ENCODE peak calls at places on chromosomes 1 and 21, in seven cellular contexts. One of them, this sample, is unnamed.

GRCh38 chr1:2971609-2972008 is 49.7 kb upstream of the ACTRT2 start:
- DNase-seq in fibroblast of gingiva: no peak
- DNase-seq in iPS DF 19.7: no peak
- DNase-seq in anterior cingulate cortex: no peak
- DNase-seq in effector memory CD8-positive, alpha-beta T cell: no peak
- DNase-seq in stromal cell of bone marrow: no peak
- DNase-seq in pancreas: no peak
- DNase-seq in this sample: no peak

GRCh38 chr1:32817815-32818786 is 648 bp downstream of the S100PBP start:
- DNase-seq in fibroblast of gingiva: peak; percentile 67
- DNase-seq in iPS DF 19.7: peak; percentile 45
- DNase-seq in stromal cell of bone marrow: peak; percentile 20
- DNase-seq in pancreas: peak; percentile 79
- DNase-seq in anterior cingulate cortex: peak; percentile 40
- DNase-seq in effector memory CD8-positive, alpha-beta T cell: peak; percentile 23
- DNase-seq in this sample: peak; percentile 82

GRCh38 chr21:45539046-45539795 is 3.0 kb downstream of the SLC19A1 start:
- DNase-seq in pancreas: peak; percentile 20
- DNase-seq in anterior cingulate cortex: no peak
- DNase-seq in stromal cell of bone marrow: no peak
- DNase-seq in iPS DF 19.7: no peak
- DNase-seq in fibroblast of gingiva: no peak
- DNase-seq in effector memory CD8-positive, alpha-beta T cell: no peak
- DNase-seq in this sample: no peak

GRCh38 chr1:183600136-183600535 is 9.9 kb upstream of the NCF2 start:
- DNase-seq in stromal cell of bone marrow: peak; percentile 98
- DNase-seq in iPS DF 19.7: no peak
- DNase-seq in pancreas: no peak
- DNase-seq in anterior cingulate cortex: no peak
- DNase-seq in effector memory CD8-positive, alpha-beta T cell: no peak
- DNase-seq in fibroblast of gingiva: peak; percentile 90
- DNase-seq in this sample: no peak

GRCh38 chr21:29625990-29626389 is 313.8 kb downstream of the GRIK1 start:
- DNase-seq in iPS DF 19.7: no peak
- DNase-seq in anterior cingulate cortex: no peak
- DNase-seq in fibroblast of gingiva: no peak
- DNase-seq in effector memory CD8-positive, alpha-beta T cell: no peak
- DNase-seq in pancreas: no peak
- DNase-seq in stromal cell of bone marrow: no peak
- DNase-seq in this sample: no peak

GRCh38 chr1:152160553-152160952 is 1.5 kb upstream of the RPTN start:
- DNase-seq in iPS DF 19.7: no peak
- DNase-seq in stromal cell of bone marrow: no peak
- DNase-seq in effector memory CD8-positive, alpha-beta T cell: no peak
- DNase-seq in anterior cingulate cortex: no peak
- DNase-seq in fibroblast of gingiva: no peak
- DNase-seq in pancreas: no peak
- DNase-seq in this sample: no peak

GRCh38 chr1:84365225-84366221 is 32.8 kb upstream of the DNASE2B start:
- DNase-seq in iPS DF 19.7: no peak
- DNase-seq in effector memory CD8-positive, alpha-beta T cell: peak; percentile 5
- DNase-seq in pancreas: no peak
- DNase-seq in fibroblast of gingiva: peak; percentile 91
- DNase-seq in stromal cell of bone marrow: peak; percentile 93
- DNase-seq in anterior cingulate cortex: no peak
- DNase-seq in this sample: no peak

GRCh38 chr1:180144659-180145357 is 9.9 kb upstream of the QSOX1 start:
- DNase-seq in stromal cell of bone marrow: no peak
- DNase-seq in anterior cingulate cortex: no peak
- DNase-seq in effector memory CD8-positive, alpha-beta T cell: no peak
- DNase-seq in fibroblast of gingiva: no peak
- DNase-seq in iPS DF 19.7: no peak
- DNase-seq in pancreas: no peak
- DNase-seq in this sample: no peak

GRCh38 chr1:192766876-192767275 is 42.0 kb upstream of the RGS2 start:
- DNase-seq in stromal cell of bone marrow: no peak
- DNase-seq in pancreas: no peak
- DNase-seq in effector memory CD8-positive, alpha-beta T cell: no peak
- DNase-seq in iPS DF 19.7: peak; percentile 9
- DNase-seq in anterior cingulate cortex: no peak
- DNase-seq in fibroblast of gingiva: no peak
- DNase-seq in this sample: peak; percentile 9

GRCh38 chr1:235946570-235946981 is 79.9 kb upstream of the LYST start:
- DNase-seq in stromal cell of bone marrow: no peak
- DNase-seq in anterior cingulate cortex: no peak
- DNase-seq in iPS DF 19.7: no peak
- DNase-seq in effector memory CD8-positive, alpha-beta T cell: no peak
- DNase-seq in pancreas: no peak
- DNase-seq in fibroblast of gingiva: peak; percentile 47
- DNase-seq in this sample: no peak

GRCh38 chr1:27807385-27807784 is 23.2 kb upstream of the PPP1R8 start:
- DNase-seq in fibroblast of gingiva: no peak
- DNase-seq in anterior cingulate cortex: no peak
- DNase-seq in stromal cell of bone marrow: no peak
- DNase-seq in iPS DF 19.7: no peak
- DNase-seq in effector memory CD8-positive, alpha-beta T cell: no peak
- DNase-seq in pancreas: no peak
- DNase-seq in this sample: no peak

GRCh38 chr1:216034506-216034905 is 388.7 kb downstream of the USH2A start:
- DNase-seq in stromal cell of bone marrow: no peak
- DNase-seq in iPS DF 19.7: peak; percentile 17
- DNase-seq in pancreas: no peak
- DNase-seq in effector memory CD8-positive, alpha-beta T cell: no peak
- DNase-seq in anterior cingulate cortex: no peak
- DNase-seq in fibroblast of gingiva: no peak
- DNase-seq in this sample: peak; percentile 65

GRCh38 chr1:13675222-13675621 is 24.8 kb upstream of the PRDM2 start:
- DNase-seq in fibroblast of gingiva: peak; percentile 75
- DNase-seq in pancreas: no peak
- DNase-seq in iPS DF 19.7: no peak
- DNase-seq in effector memory CD8-positive, alpha-beta T cell: no peak
- DNase-seq in stromal cell of bone marrow: no peak
- DNase-seq in anterior cingulate cortex: no peak
- DNase-seq in this sample: no peak

GRCh38 chr1:189821838-189822237 is 655.8 kb downstream of the BRINP3 start:
- DNase-seq in iPS DF 19.7: no peak
- DNase-seq in pancreas: no peak
- DNase-seq in stromal cell of bone marrow: no peak
- DNase-seq in anterior cingulate cortex: no peak
- DNase-seq in effector memory CD8-positive, alpha-beta T cell: no peak
- DNase-seq in fibroblast of gingiva: no peak
- DNase-seq in this sample: no peak

GRCh38 chr1:26690157-26690556 is 5.7 kb upstream of the ARID1A start:
- DNase-seq in iPS DF 19.7: no peak
- DNase-seq in stromal cell of bone marrow: no peak
- DNase-seq in fibroblast of gingiva: no peak
- DNase-seq in pancreas: no peak
- DNase-seq in anterior cingulate cortex: no peak
- DNase-seq in effector memory CD8-positive, alpha-beta T cell: no peak
- DNase-seq in this sample: no peak

GRCh38 chr1:117674521-117675400 is 68.9 kb downstream of the TENT5C start:
- DNase-seq in anterior cingulate cortex: no peak
- DNase-seq in effector memory CD8-positive, alpha-beta T cell: peak; percentile 69
- DNase-seq in iPS DF 19.7: no peak
- DNase-seq in stromal cell of bone marrow: peak; percentile 75
- DNase-seq in pancreas: no peak
- DNase-seq in fibroblast of gingiva: peak; percentile 31
- DNase-seq in this sample: no peak

GRCh38 chr1:78095618-78096416 is 50.1 kb downstream of the GIPC2 start:
- DNase-seq in stromal cell of bone marrow: peak; percentile 31
- DNase-seq in effector memory CD8-positive, alpha-beta T cell: no peak
- DNase-seq in anterior cingulate cortex: no peak
- DNase-seq in fibroblast of gingiva: peak; percentile 84
- DNase-seq in pancreas: no peak
- DNase-seq in iPS DF 19.7: no peak
- DNase-seq in this sample: no peak

GRCh38 chr1:203754455-203754864 is 10.5 kb upstream of the LAX1 start:
- DNase-seq in anterior cingulate cortex: no peak
- DNase-seq in pancreas: no peak
- DNase-seq in fibroblast of gingiva: no peak
- DNase-seq in stromal cell of bone marrow: no peak
- DNase-seq in iPS DF 19.7: no peak
- DNase-seq in effector memory CD8-positive, alpha-beta T cell: peak; percentile 10
- DNase-seq in this sample: no peak

GRCh38 chr1:214086945-214087344 is 99.2 kb downstream of the PROX1 start:
- DNase-seq in stromal cell of bone marrow: no peak
- DNase-seq in anterior cingulate cortex: no peak
- DNase-seq in fibroblast of gingiva: no peak
- DNase-seq in pancreas: no peak
- DNase-seq in iPS DF 19.7: no peak
- DNase-seq in effector memory CD8-positive, alpha-beta T cell: no peak
- DNase-seq in this sample: no peak

GRCh38 chr1:218347316-218347712 is 2.2 kb downstream of the TGFB2 start:
- DNase-seq in effector memory CD8-positive, alpha-beta T cell: no peak
- DNase-seq in stromal cell of bone marrow: no peak
- DNase-seq in iPS DF 19.7: no peak
- DNase-seq in fibroblast of gingiva: peak; percentile 25
- DNase-seq in pancreas: no peak
- DNase-seq in anterior cingulate cortex: no peak
- DNase-seq in this sample: no peak

GRCh38 chr1:77978293-77978968 is 441 bp downstream of the FUBP1 start:
- DNase-seq in stromal cell of bone marrow: peak; percentile 83
- DNase-seq in effector memory CD8-positive, alpha-beta T cell: peak; percentile 75
- DNase-seq in pancreas: no peak
- DNase-seq in fibroblast of gingiva: peak; percentile 96
- DNase-seq in iPS DF 19.7: peak; percentile 59
- DNase-seq in anterior cingulate cortex: peak; percentile 18
- DNase-seq in this sample: peak; percentile 76

GRCh38 chr1:22128392-22128791 is 14.5 kb downstream of the WNT4 start:
- DNase-seq in fibroblast of gingiva: no peak
- DNase-seq in effector memory CD8-positive, alpha-beta T cell: no peak
- DNase-seq in anterior cingulate cortex: no peak
- DNase-seq in pancreas: no peak
- DNase-seq in iPS DF 19.7: no peak
- DNase-seq in stromal cell of bone marrow: no peak
- DNase-seq in this sample: no peak

GRCh38 chr1:58941471-58942289 is 157.8 kb upstream of the JUN start:
- DNase-seq in anterior cingulate cortex: no peak
- DNase-seq in pancreas: no peak
- DNase-seq in stromal cell of bone marrow: no peak
- DNase-seq in effector memory CD8-positive, alpha-beta T cell: peak; percentile 44
- DNase-seq in fibroblast of gingiva: no peak
- DNase-seq in iPS DF 19.7: no peak
- DNase-seq in this sample: no peak

GRCh38 chr1:198234511-198235251 is 77.9 kb downstream of the NEK7 start:
- DNase-seq in stromal cell of bone marrow: no peak
- DNase-seq in pancreas: no peak
- DNase-seq in anterior cingulate cortex: no peak
- DNase-seq in effector memory CD8-positive, alpha-beta T cell: no peak
- DNase-seq in fibroblast of gingiva: no peak
- DNase-seq in iPS DF 19.7: no peak
- DNase-seq in this sample: no peak

GRCh38 chr1:96010000-96010399 is 711.6 kb upstream of the PTBP2 start:
- DNase-seq in effector memory CD8-positive, alpha-beta T cell: no peak
- DNase-seq in stromal cell of bone marrow: no peak
- DNase-seq in pancreas: no peak
- DNase-seq in anterior cingulate cortex: no peak
- DNase-seq in iPS DF 19.7: no peak
- DNase-seq in fibroblast of gingiva: no peak
- DNase-seq in this sample: no peak

GRCh38 chr1:177960939-177961622 is 8.8 kb downstream of the SEC16B start:
- DNase-seq in stromal cell of bone marrow: no peak
- DNase-seq in pancreas: no peak
- DNase-seq in anterior cingulate cortex: no peak
- DNase-seq in fibroblast of gingiva: no peak
- DNase-seq in iPS DF 19.7: no peak
- DNase-seq in effector memory CD8-positive, alpha-beta T cell: no peak
- DNase-seq in this sample: no peak

GRCh38 chr1:15430787-15431570 is 7.3 kb upstream of the CTRC start:
- DNase-seq in effector memory CD8-positive, alpha-beta T cell: peak; percentile 83
- DNase-seq in anterior cingulate cortex: peak; percentile 48
- DNase-seq in fibroblast of gingiva: peak; percentile 24
- DNase-seq in iPS DF 19.7: no peak
- DNase-seq in stromal cell of bone marrow: no peak
- DNase-seq in pancreas: peak; percentile 87
- DNase-seq in this sample: peak; percentile 27

GRCh38 chr21:32734214-32734613 is 6.4 kb upstream of the SYNJ1 start:
- DNase-seq in anterior cingulate cortex: no peak
- DNase-seq in pancreas: no peak
- DNase-seq in fibroblast of gingiva: no peak
- DNase-seq in effector memory CD8-positive, alpha-beta T cell: no peak
- DNase-seq in iPS DF 19.7: no peak
- DNase-seq in stromal cell of bone marrow: no peak
- DNase-seq in this sample: no peak

GRCh38 chr1:87284456-87285240 is 44.0 kb upstream of the LMO4 start:
- DNase-seq in effector memory CD8-positive, alpha-beta T cell: no peak
- DNase-seq in iPS DF 19.7: no peak
- DNase-seq in fibroblast of gingiva: no peak
- DNase-seq in anterior cingulate cortex: no peak
- DNase-seq in pancreas: no peak
- DNase-seq in stromal cell of bone marrow: no peak
- DNase-seq in this sample: no peak

GRCh38 chr1:18599096-18599495 is 31.6 kb upstream of the PAX7 start:
- DNase-seq in effector memory CD8-positive, alpha-beta T cell: no peak
- DNase-seq in stromal cell of bone marrow: no peak
- DNase-seq in iPS DF 19.7: no peak
- DNase-seq in pancreas: no peak
- DNase-seq in fibroblast of gingiva: no peak
- DNase-seq in anterior cingulate cortex: no peak
- DNase-seq in this sample: no peak

GRCh38 chr1:185560760-185561159 is 173.4 kb upstream of the HMCN1 start:
- DNase-seq in stromal cell of bone marrow: no peak
- DNase-seq in fibroblast of gingiva: no peak
- DNase-seq in pancreas: no peak
- DNase-seq in effector memory CD8-positive, alpha-beta T cell: no peak
- DNase-seq in anterior cingulate cortex: no peak
- DNase-seq in iPS DF 19.7: no peak
- DNase-seq in this sample: no peak

GRCh38 chr1:171860696-171861095 is 19.4 kb downstream of the DNM3 start:
- DNase-seq in stromal cell of bone marrow: no peak
- DNase-seq in anterior cingulate cortex: no peak
- DNase-seq in pancreas: no peak
- DNase-seq in effector memory CD8-positive, alpha-beta T cell: no peak
- DNase-seq in iPS DF 19.7: no peak
- DNase-seq in fibroblast of gingiva: no peak
- DNase-seq in this sample: no peak